ENCODE peak calls at places on chromosome 14, in six cellular contexts. B, O, R, K, L and N are unnamed samples.

GRCh38 chr14:24948261-24948847 is 101.6 kb downstream of the STXBP6 start:
- DNase-seq in B (no peak), O (no peak), R (peak; percentile 72), K (no peak), L (no peak), N (no peak)

GRCh38 chr14:23719225-23719985 is 83.2 kb downstream of the DHRS2 start:
- DNase-seq in B (no peak), O (no peak), R (no peak), K (no peak), L (no peak), N (no peak)

GRCh38 chr14:74935340-74935640 is 12.2 kb upstream of the RPS6KL1 start:
- DNase-seq in B (no peak), O (no peak), R (no peak), K (no peak), L (no peak), N (no peak)

GRCh38 chr14:102055181-102055901 is 31.5 kb downstream of the HSP90AA1 start:
- DNase-seq in B (no peak), O (peak; percentile 29), R (no peak), K (peak; percentile 64), L (no peak), N (no peak)

GRCh38 chr14:72666610-72667009 is 227.3 kb downstream of the DPF3 start:
- DNase-seq in B (no peak), O (peak; percentile 65), R (no peak), K (peak; percentile 72), L (no peak), N (no peak)

GRCh38 chr14:54387328-54387727 is 9.5 kb upstream of the CDKN3 start:
- DNase-seq in B (no peak), O (no peak), R (no peak), K (no peak), L (no peak), N (no peak)

GRCh38 chr14:102215071-102215470 is 75.4 kb downstream of the WDR20 start:
- DNase-seq in B (no peak), O (no peak), R (no peak), K (peak; percentile 85), L (no peak), N (peak; percentile 13)

GRCh38 chr14:68395585-68395984 is 397.3 kb downstream of the ZFP36L1 start:
- DNase-seq in B (no peak), O (no peak), R (no peak), K (peak; percentile 98), L (no peak), N (no peak)

GRCh38 chr14:29243355-29243754 is 476.8 kb downstream of the FOXG1 start:
- DNase-seq in B (no peak), O (no peak), R (no peak), K (peak; percentile 82), L (no peak), N (no peak)

GRCh38 chr14:55609681-55610080 is 29.7 kb downstream of the KTN1 start:
- DNase-seq in B (no peak), O (no peak), R (peak; percentile 62), K (peak; percentile 35), L (no peak), N (no peak)

GRCh38 chr14:91140672-91141071 is 26.8 kb downstream of the DGLUCY start:
- DNase-seq in B (no peak), O (no peak), R (peak; percentile 69), K (peak; percentile 34), L (peak; percentile 45), N (no peak)

GRCh38 chr14:31196839-31197477 is 10.6 kb downstream of the HECTD1 start:
- DNase-seq in B (no peak), O (no peak), R (no peak), K (no peak), L (no peak), N (no peak)

GRCh38 chr14:29906256-29906885 is 21.3 kb downstream of the PRKD1 start:
- DNase-seq in B (no peak), O (no peak), R (no peak), K (peak; percentile 84), L (peak; percentile 37), N (no peak)

GRCh38 chr14:21612324-21612723 is 22.4 kb downstream of the OR10G2 start:
- DNase-seq in B (no peak), O (no peak), R (no peak), K (no peak), L (no peak), N (no peak)

GRCh38 chr14:95346820-95347219 is 27.1 kb upstream of the CLMN start:
- DNase-seq in B (no peak), O (no peak), R (no peak), K (peak; percentile 25), L (no peak), N (no peak)

GRCh38 chr14:98959958-98960616 is 311.9 kb downstream of the BCL11B start:
- DNase-seq in B (no peak), O (no peak), R (no peak), K (no peak), L (no peak), N (no peak)

GRCh38 chr14:68767248-68767645 is 25.6 kb downstream of the ZFP36L1 start:
- DNase-seq in B (no peak), O (no peak), R (no peak), K (no peak), L (no peak), N (no peak)

GRCh38 chr14:88630565-88630964 is 67.7 kb downstream of the ZC3H14 start:
- DNase-seq in B (no peak), O (peak; percentile 67), R (no peak), K (peak; percentile 46), L (no peak), N (no peak)